ENCODE peak calls at places on chromosomes 11 and 22, in ten cellular contexts. Y, B, O, H, Q, N, C, A, F and T are unnamed samples.

GRCh38 chr11:33015621-33016551 is at the start of gene DEPDC7:
- DNase-seq in Y (peak), B (peak), O (peak), H (peak), Q (peak), N (peak), C (peak), A (peak), F (peak), T (peak)

GRCh38 chr11:27735281-27735680 is 35.0 kb upstream of the BDNF start:
- DNase-seq in Y (no peak), B (no peak), O (no peak), H (peak), Q (no peak), N (no peak), C (no peak), A (no peak), F (no peak), T (no peak)

GRCh38 chr11:66858186-66858938 is 1.5 kb downstream of the LRFN4 start:
- DNase-seq in Y (peak), B (no peak), O (no peak), H (no peak), Q (no peak), N (peak), C (peak), A (no peak), F (no peak), T (no peak)

GRCh38 chr11:69352715-69353325 is 58.9 kb downstream of the MYEOV start:
- DNase-seq in Y (no peak), B (no peak), O (no peak), H (peak), Q (no peak), N (no peak), C (no peak), A (no peak), F (peak), T (peak)

GRCh38 chr11:22703040-22703439 is 36.6 kb downstream of the GAS2 start:
- DNase-seq in Y (no peak), B (peak), O (peak), H (peak), Q (peak), N (no peak), C (no peak), A (no peak), F (peak), T (no peak)

GRCh38 chr22:38272373-38273134 is at the start of gene TMEM184B:
- DNase-seq in Y (peak), B (no peak), O (peak), H (peak), Q (peak), N (peak), C (peak), A (peak), F (peak), T (peak)

GRCh38 chr11:61297741-61298140 is 2.6 kb upstream of the VWCE start:
- DNase-seq in Y (peak), B (peak), O (no peak), H (peak), Q (peak), N (peak), C (no peak), A (no peak), F (no peak), T (no peak)

GRCh38 chr22:27985323-27986275 is 66.5 kb upstream of the PITPNB start:
- DNase-seq in Y (peak), B (no peak), O (no peak), H (no peak), Q (no peak), N (no peak), C (no peak), A (no peak), F (no peak), T (no peak)

GRCh38 chr11:33490842-33491370 is 209.7 kb downstream of the C11orf91 start:
- DNase-seq in Y (no peak), B (no peak), O (no peak), H (no peak), Q (no peak), N (no peak), C (no peak), A (no peak), F (no peak), T (no peak)

GRCh38 chr22:22893891-22894739 is 6.5 kb downstream of the IGLL5 start:
- DNase-seq in Y (peak), B (no peak), O (peak), H (no peak), Q (no peak), N (peak), C (no peak), A (no peak), F (no peak), T (no peak)

GRCh38 chr11:66915866-66916265 is 42.3 kb downstream of the PC start:
- DNase-seq in Y (no peak), B (no peak), O (no peak), H (no peak), Q (no peak), N (no peak), C (no peak), A (no peak), F (no peak), T (no peak)

GRCh38 chr11:59212744-59213573 is at the start of gene MPEG1:
- DNase-seq in Y (no peak), B (no peak), O (no peak), H (no peak), Q (no peak), N (peak), C (no peak), A (no peak), F (no peak), T (no peak)

GRCh38 chr11:59218893-59219292 is 6.2 kb upstream of the MPEG1 start:
- DNase-seq in Y (no peak), B (no peak), O (no peak), H (no peak), Q (no peak), N (no peak), C (no peak), A (no peak), F (no peak), T (no peak)

GRCh38 chr11:59219836-59220235 is 7.1 kb upstream of the MPEG1 start:
- DNase-seq in Y (no peak), B (no peak), O (no peak), H (no peak), Q (no peak), N (no peak), C (no peak), A (no peak), F (no peak), T (no peak)

GRCh38 chr11:59214141-59214893 is 1.6 kb upstream of the MPEG1 start:
- DNase-seq in Y (no peak), B (no peak), O (no peak), H (no peak), Q (no peak), N (no peak), C (no peak), A (no peak), F (no peak), T (no peak)

GRCh38 chr11:59216654-59217640 is 4.2 kb upstream of the MPEG1 start:
- DNase-seq in Y (peak), B (no peak), O (no peak), H (no peak), Q (no peak), N (peak), C (no peak), A (no peak), F (no peak), T (peak)
- TF ChIP-seq POLR2AphosphoS5 in Y (peak), B (no peak), O (no peak), H (no peak), Q (no peak), N (no peak), C (no peak), A (no peak), F (no peak), T (peak)

DNA sequence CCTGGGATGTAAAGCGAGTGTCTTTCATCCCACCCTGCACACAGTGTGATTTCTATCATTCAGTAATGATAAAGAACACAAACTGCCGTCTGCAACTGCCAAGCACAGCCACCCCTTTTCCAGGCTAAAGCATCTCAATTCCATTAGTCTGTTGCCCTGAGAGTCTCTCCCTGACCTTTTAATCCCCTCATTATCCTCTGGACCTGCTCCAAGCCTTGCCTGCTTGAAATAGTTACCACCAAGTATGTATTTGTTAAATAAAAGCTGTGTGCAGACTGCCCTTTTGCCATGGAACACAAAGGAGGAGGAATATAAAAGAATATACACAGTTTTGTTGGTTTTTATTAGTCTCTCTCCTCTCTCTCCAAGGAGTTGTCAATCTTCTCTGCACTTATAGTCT is 13.0 kb downstream of the GRAP2 start:
- DNase-seq in Y (no peak), B (no peak), O (no peak), H (no peak), Q (no peak), N (no peak), C (no peak), A (peak), F (no peak), T (no peak)
- H3K27ac ChIP-seq in Y (no peak), B (no peak), O (no peak), H (no peak), Q (no peak), N (peak), C (no peak), A (no peak), F (no peak), T (no peak)

GRCh38 chr11:119100246-119100959 is 1.2 kb downstream of the DPAGT1 start:
- DNase-seq in Y (no peak), B (peak), O (peak), H (peak), Q (no peak), N (peak), C (no peak), A (peak), F (peak), T (no peak)
- TF ChIP-seq CTCF in Y (no peak), B (peak), O (peak), H (peak), Q (peak), N (no peak), C (no peak), A (peak), F (peak), T (peak)

GRCh38 chr11:36054628-36055027 is 110.8 kb downstream of the LDLRAD3 start:
- DNase-seq in Y (no peak), B (no peak), O (no peak), H (no peak), Q (no peak), N (no peak), C (no peak), A (no peak), F (no peak), T (no peak)

GRCh38 chr11:36056160-36056751 is 112.4 kb downstream of the LDLRAD3 start:
- DNase-seq in Y (no peak), B (no peak), O (peak), H (peak), Q (no peak), N (no peak), C (no peak), A (peak), F (no peak), T (no peak)

GRCh38 chr11:36055356-36055755 is 111.5 kb downstream of the LDLRAD3 start:
- DNase-seq in Y (no peak), B (no peak), O (no peak), H (no peak), Q (no peak), N (no peak), C (no peak), A (no peak), F (no peak), T (no peak)

GRCh38 chr11:36059660-36060059 is 115.8 kb downstream of the LDLRAD3 start:
- DNase-seq in Y (no peak), B (no peak), O (no peak), H (no peak), Q (no peak), N (no peak), C (no peak), A (no peak), F (no peak), T (no peak)

GRCh38 chr11:36057372-36058045 is 113.6 kb downstream of the LDLRAD3 start:
- DNase-seq in Y (peak), B (no peak), O (no peak), H (peak), Q (no peak), N (no peak), C (no peak), A (no peak), F (no peak), T (peak)
- TF ChIP-seq POLR2AphosphoS5 in Y (no peak), B (no peak), O (no peak), H (peak), Q (no peak), N (no peak), C (no peak), A (no peak), F (no peak), T (no peak)

DNA sequence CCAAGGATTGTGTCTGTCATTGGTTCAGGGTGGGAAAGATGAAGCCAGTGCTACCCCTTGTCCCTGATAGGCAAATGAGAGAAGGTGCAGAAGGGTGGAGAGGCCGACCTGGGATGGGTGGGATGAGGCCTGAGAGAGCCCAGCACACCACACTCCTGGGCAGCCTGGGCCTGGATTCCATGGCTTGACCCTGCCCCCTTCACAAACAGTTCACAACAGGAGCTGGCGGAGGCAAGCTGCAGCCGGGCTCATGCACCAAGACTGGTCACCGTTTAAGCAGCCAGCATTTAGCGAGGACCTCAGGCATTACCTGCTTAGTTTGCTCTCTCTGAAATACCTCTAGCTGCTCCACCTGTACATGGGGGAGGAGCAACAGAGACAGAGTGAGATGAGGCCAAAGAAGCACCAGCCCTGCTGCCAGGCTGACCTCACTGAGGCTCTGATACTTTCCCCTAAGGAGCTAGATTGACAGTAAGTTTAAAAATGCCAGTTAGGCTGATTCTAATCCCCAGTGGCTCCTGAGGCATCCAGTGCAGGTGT is 13.5 kb downstream of the IL18BP start:
- DNase-seq in Y (no peak), B (no peak), O (no peak), H (no peak), Q (no peak), N (no peak), C (no peak), A (no peak), F (no peak), T (no peak)
- H3K27ac ChIP-seq in Y (peak), B (no peak), O (no peak), H (no peak), Q (peak), N (no peak), C (peak), A (no peak), F (no peak), T (no peak)

GRCh38 chr11:107836811-107837210 is 21.8 kb downstream of the SLC35F2 start:
- DNase-seq in Y (no peak), B (no peak), O (no peak), H (no peak), Q (no peak), N (no peak), C (no peak), A (no peak), F (no peak), T (no peak)

GRCh38 chr11:107825875-107826274 is 32.7 kb downstream of the SLC35F2 start:
- DNase-seq in Y (no peak), B (no peak), O (no peak), H (peak), Q (no peak), N (no peak), C (no peak), A (no peak), F (no peak), T (no peak)

GRCh38 chr11:107827041-107827440 is 31.5 kb downstream of the SLC35F2 start:
- DNase-seq in Y (no peak), B (no peak), O (no peak), H (no peak), Q (no peak), N (no peak), C (no peak), A (no peak), F (no peak), T (no peak)

GRCh38 chr11:107834995-107835394 is 23.6 kb downstream of the SLC35F2 start:
- DNase-seq in Y (no peak), B (no peak), O (peak), H (no peak), Q (no peak), N (no peak), C (no peak), A (no peak), F (no peak), T (no peak)

DNA sequence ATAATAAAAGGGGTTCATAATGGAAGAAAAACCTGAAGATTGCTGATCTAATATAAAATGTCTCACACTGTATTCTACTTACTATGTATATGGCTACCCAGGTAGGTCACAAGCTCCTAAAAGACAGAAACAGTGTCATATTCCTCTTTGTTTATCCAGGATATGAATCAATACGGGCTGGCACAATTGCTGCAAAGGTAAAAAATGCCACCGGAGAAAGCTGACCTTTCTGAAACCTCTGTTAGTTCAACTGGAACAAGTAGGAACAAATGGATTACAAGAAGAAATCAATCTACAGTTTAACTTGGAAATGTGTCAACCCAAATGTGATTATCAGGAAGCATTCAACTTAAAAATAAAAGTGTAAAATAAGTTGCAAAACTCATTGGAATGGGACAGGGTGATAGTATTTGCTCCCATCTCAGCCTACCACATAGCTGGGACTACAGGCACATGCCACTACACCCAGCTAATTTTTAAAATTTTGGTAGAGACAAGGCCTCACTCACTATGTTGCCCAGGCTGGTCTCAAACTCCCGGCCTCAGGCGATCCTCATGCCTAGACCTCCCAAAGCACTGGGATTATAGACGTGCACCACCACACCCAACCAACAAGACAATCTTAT is 27.6 kb downstream of the SLC35F2 start:
- DNase-seq in Y (no peak), B (no peak), O (no peak), H (peak), Q (peak), N (no peak), C (no peak), A (no peak), F (no peak), T (no peak)
- TF ChIP-seq CTCF in Y (no peak), B (no peak), O (no peak), H (no peak), Q (no peak), N (no peak), C (no peak), A (no peak), F (no peak), T (no peak)

DNA sequence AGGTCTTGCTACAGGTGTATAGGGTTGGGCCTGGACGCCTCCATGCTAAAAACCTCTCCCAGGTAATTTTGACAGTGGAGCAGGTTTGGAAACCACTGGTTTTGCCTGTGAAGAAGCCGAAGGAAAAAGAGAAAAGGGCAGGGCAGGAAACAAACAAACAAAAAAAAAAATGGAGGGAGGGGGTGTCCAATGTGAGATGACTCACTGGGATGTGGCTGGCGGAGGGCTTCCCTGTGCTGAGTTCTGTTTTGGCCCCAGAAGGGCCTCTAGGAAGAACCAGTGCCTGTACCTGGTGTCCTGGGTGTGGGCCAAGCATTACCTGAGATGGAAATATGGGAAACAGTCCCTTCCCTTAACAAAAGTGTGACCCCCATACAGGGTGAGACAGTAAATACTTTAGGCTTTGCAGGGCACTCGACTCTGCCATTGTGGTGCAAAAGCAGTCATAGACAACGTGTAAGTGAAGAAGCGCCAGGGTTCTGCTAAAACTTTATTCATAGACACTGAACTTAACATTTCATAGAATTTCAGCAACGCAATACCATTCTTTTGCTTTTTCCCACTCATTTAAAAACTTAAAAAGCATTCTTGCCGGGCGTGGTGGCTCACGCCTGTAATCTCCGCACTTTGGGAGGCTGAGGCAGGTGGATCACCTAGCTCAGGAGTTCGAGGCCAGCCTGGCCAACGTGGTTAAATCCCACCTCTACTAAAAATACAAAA is 9.5 kb upstream of the DGKZ start:
- DNase-seq in Y (no peak), B (no peak), O (no peak), H (no peak), Q (no peak), N (no peak), C (no peak), A (no peak), F (no peak), T (no peak)
- TF ChIP-seq POLR2AphosphoS5 in Y (no peak), B (no peak), O (no peak), H (no peak), Q (no peak), N (no peak), C (no peak), A (no peak), F (no peak), T (no peak)

GRCh38 chr22:37229012-37229804 is 14.9 kb downstream of the RAC2 start:
- DNase-seq in Y (no peak), B (no peak), O (no peak), H (peak), Q (no peak), N (peak), C (no peak), A (peak), F (peak), T (no peak)
- H3K27ac ChIP-seq in Y (no peak), B (no peak), O (no peak), H (peak), Q (no peak), N (peak), C (peak), A (peak), F (peak), T (peak)